ENCODE peak calls at places on chromosomes 6 and 20, in four cellular contexts. Q is gastrocnemius medialis, W is endodermal cell, Y is sigmoid colon. A is an unnamed sample.

GRCh38 chr6:3415490-3415889 is 41.4 kb downstream of the SLC22A23 start:
- DNase-seq in Q (no peak), W (no peak), Y (no peak), A (no peak)

GRCh38 chr20:45991616-45992015 is 17.1 kb upstream of the MMP9 start:
- DNase-seq in Q (no peak), W (peak; percentile 20), Y (peak; percentile 18), A (no peak)

GRCh38 chr6:111803804-111804203 is 69.4 kb downstream of the FYN start:
- DNase-seq in Q (no peak), W (no peak), Y (no peak), A (no peak)

GRCh38 chr6:16947461-16948159 is 154.2 kb upstream of the STMND1 start:
- DNase-seq in Q (peak; percentile 77), W (no peak), Y (peak; percentile 70), A (no peak)

GRCh38 chr6:129546702-129547101 is 163.3 kb downstream of the ARHGAP18 start:
- DNase-seq in Q (no peak), W (no peak), Y (no peak), A (no peak)

GRCh38 chr6:160750276-160750689 is 48.2 kb downstream of the PLG start:
- DNase-seq in Q (no peak), W (peak; percentile 90), Y (no peak), A (no peak)

GRCh38 chr6:118565317-118565960 is 17.3 kb downstream of the PLN start:
- DNase-seq in Q (no peak), W (no peak), Y (no peak), A (no peak)

GRCh38 chr20:10427060-10427692 is 6.8 kb downstream of the MKKS start:
- DNase-seq in Q (no peak), W (peak; percentile 75), Y (no peak), A (no peak)

GRCh38 chr6:85065831-85066230 is 301.4 kb upstream of the TBX18 start:
- DNase-seq in Q (no peak), W (no peak), Y (no peak), A (no peak)

DNA sequence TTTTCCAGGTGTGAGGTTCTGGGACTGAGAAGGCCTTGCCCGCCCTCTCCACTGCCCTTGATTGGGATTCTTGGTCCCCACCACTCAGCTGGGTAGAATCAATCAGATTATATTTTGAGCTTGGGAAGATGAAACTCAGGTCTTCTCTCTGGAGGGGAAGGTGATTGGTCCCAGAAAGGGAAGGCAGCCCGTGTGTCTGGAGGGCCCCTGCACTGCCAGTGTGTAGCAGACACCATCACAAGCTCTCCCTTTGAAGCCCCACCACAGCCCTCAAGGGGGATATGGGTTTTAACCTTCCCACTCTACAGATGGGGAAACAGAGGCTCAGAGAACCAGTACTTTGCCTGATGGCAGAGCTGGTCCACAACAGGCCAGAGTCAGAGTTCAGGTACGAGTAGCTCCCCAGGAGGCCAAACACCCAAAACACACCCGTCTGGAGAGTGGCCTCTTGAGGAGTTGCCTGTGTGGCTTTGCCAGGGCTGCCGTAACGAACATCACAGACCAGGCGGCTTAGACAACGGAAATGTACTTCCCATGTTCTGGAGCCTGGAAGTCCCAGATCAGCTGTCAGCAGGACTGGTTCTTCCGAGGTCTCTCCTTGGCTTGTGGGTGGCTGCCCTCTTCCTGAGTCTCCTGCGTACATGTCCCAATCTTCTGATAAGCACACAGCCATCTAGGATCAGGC is 205.6 kb downstream of the SYNDIG1 start:
- DNase-seq in Q (no peak), W (no peak), Y (peak; percentile 46), A (no peak)
- H3K27ac ChIP-seq in Q (no peak overlapping the region), W (no peak overlapping the region), Y (no peak overlapping the region), A (no peak overlapping the region)

DNA sequence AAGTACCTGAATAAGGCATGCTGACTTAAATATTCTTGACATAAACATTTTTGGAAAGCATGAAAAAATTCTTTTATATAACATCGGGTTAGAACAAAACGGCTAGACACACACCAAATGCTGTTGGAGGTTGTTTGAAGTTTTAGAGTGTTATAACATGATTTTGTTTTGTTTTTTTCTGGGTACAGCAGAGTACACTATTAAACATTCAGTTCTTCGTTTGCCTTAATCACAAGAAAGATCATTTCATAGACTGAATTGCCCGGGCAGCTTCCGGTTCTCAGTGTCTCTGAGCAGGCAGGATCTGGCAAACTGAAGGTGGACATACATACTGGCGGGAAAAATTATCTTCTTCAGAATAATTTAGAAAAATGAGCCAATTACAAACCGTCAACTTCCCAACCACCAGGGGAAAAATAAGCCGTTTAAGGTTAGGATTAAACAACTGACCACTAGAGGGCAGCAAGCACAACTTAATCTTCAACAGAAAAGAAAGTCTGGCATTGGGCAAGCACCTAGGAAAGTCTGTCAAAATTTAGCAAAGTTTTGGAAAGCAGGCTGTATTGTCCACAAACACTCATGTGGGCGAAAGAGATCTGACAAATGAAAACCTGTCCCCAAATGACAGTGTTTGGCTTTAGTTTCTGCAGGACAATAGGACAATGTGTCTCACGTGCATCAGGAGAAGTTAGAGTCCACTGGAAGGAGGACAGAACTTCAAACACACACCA is 15.0 kb downstream of the ZNF217 start:
- DNase-seq in Q (peak; percentile 53), W (peak; percentile 75), Y (no peak), A (peak; percentile 59)
- H3K4me3 ChIP-seq in Q (peak overlapping the region; percentile 41), W (peak overlapping the region; percentile 29), Y (peak overlapping the region; percentile 2), A (no peak overlapping the region)

DNA sequence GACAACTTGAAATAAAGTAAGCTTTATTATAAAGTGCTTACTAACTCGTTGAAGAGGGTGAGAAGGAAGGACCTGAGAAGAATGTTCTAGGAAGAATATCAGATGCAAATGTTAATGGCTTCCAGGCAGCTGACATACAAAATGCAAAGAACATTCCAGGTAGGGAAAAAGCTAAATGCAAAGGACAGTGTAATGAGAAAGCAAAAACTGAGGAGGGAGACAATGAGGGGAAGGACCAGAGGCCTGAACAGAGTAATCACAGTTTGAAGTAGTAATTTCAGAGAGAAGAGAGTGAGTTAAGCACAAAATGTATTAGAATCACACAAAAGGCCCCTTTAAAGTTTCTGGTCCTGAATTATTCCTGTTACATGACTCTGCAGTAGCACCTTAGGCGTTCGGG is 81.3 kb downstream of the HMGCLL1 start:
- DNase-seq in Q (no peak), W (no peak), Y (no peak), A (no peak)
- H3K4me1 ChIP-seq in Q (no peaks in the 10 kb centered on the region), W (no peaks in the 10 kb centered on the region), Y (no peaks in the 10 kb centered on the region), A (no peaks in the 10 kb centered on the region)

GRCh38 chr6:144347447-144347758 is 62.3 kb downstream of the UTRN start:
- DNase-seq in Q (no peak), W (no peak), Y (no peak), A (no peak)
- H3K27ac ChIP-seq in Q (peak overlapping the region; percentile 64), W (no peak overlapping the region), Y (no peak overlapping the region), A (peak overlapping the region; percentile 10)

DNA sequence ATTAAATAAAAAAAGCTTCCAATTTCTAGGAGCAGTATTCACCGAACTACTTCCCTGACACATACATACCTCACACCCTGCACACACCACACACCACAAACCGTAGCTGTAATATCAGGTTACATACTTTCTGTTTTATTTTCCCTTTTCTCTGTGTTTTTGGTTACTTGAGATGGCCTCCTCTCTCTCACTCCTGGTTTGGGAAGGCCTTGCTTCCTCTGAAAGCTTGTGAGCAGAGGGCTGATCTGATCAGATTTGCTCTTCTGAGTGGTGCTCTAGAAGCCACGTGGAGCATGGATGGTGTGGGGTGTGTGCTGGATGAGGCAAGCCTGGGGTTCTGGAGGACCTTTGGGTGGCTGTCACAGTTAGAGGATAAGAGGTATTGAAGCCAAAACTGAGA is 20.9 kb downstream of the UTRN start:
- DNase-seq in Q (no peak), W (no peak), Y (no peak), A (no peak)
- H3K4me3 ChIP-seq in Q (no peak overlapping the region), W (no peak overlapping the region), Y (no peak overlapping the region), A (no peak overlapping the region)

GRCh38 chr6:39999006-39999867 is 65.0 kb upstream of the MOCS1 start:
- DNase-seq in Q (no peak), W (no peak), Y (no peak), A (no peak)

GRCh38 chr6:39998126-39998525 is 63.9 kb upstream of the MOCS1 start:
- DNase-seq in Q (no peak), W (no peak), Y (no peak), A (no peak)

GRCh38 chr6:39995633-39996032 is 61.4 kb upstream of the MOCS1 start:
- DNase-seq in Q (no peak), W (no peak), Y (no peak), A (no peak)

GRCh38 chr6:39997101-39997635 is 62.9 kb upstream of the MOCS1 start:
- DNase-seq in Q (no peak), W (no peak), Y (no peak), A (no peak)

DNA sequence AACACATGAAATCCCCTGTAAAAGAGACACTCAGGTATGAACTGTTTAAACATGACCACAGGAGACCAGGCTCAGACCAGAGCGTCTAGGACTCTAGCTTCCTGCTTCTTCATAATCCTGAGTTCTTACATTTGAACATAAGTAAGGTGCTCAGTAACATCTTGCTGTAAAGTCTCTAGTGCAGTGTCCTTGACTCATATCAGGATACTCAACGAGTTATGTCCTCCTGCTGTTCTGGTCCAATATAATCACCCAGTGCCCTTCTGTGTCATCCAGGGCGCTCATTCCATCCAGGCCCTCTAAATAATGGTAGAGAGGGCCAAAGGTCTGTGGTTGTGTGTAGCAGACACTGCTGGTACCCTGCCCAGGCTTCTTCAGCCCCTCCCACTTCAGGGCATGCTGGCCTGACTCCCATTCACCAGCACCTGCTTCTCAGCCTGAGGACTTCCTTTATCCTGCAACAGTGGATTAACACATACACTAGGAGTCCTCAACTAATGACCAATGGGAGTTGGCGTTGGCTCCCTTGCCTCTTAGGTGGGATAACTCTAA is 66.8 kb upstream of the MOCS1 start:
- DNase-seq in Q (no peak), W (no peak), Y (no peak), A (no peak)
- H3K4me1 ChIP-seq in Q (no peaks in the 10 kb centered on the region), W (no peaks in the 10 kb centered on the region), Y (no peaks in the 10 kb centered on the region), A (no peaks in the 10 kb centered on the region)

GRCh38 chr20:58851969-58852458 is 502 bp upstream of the GNAS start:
- DNase-seq in Q (no peak), W (peak; percentile 55), Y (no peak), A (no peak)
- H3K27ac ChIP-seq in Q (no peak overlapping the region), W (no peak overlapping the region), Y (no peak overlapping the region), A (no peak overlapping the region)

DNA sequence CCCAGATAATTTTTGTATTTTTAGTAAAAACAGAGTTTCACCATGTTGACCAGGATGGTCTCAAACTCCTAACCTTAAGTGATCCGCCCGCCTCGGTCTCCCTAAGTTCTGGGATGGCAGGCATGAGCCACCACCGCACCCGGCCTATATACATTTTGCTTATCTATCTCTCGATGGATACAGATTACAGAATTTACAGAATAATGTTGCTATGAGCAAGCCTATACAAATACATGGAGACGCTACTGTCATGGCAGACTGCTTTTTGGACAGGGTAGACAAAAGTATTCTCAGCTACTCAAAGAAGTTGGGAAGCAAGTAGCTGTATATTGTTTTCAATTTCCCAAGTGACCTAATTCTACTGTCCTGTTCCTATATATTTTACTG is 1.6 kb downstream of the HSPA1L start:
- DNase-seq in Q (no peak), W (no peak), Y (no peak), A (no peak)
- H3K4me3 ChIP-seq in Q (no peak overlapping the region), W (peak overlapping the region; percentile 53), Y (peak overlapping the region; percentile 61), A (no peak overlapping the region)

GRCh38 chr6:33433001-33433559 is 13.2 kb downstream of the SYNGAP1 start:
- DNase-seq in Q (no peak), W (peak; percentile 72), Y (no peak), A (no peak)

GRCh38 chr6:33430991-33431879 is 11.4 kb downstream of the SYNGAP1 start:
- DNase-seq in Q (no peak), W (peak; percentile 95), Y (peak; percentile 88), A (no peak)

GRCh38 chr6:33432546-33432945 is 12.7 kb downstream of the SYNGAP1 start:
- DNase-seq in Q (no peak), W (peak; percentile 63), Y (no peak), A (no peak)

GRCh38 chr6:33433560-33434191 is 13.8 kb downstream of the SYNGAP1 start:
- DNase-seq in Q (no peak), W (peak; percentile 64), Y (peak; percentile 82), A (no peak)

GRCh38 chr6:33431880-33432541 is 12.1 kb downstream of the SYNGAP1 start:
- DNase-seq in Q (no peak), W (peak; percentile 67), Y (no peak), A (no peak)
- H3K4me1 ChIP-seq in Q (peaks cover 22% of the 10 kb centered on the region), W (peaks cover 11% of the 10 kb centered on the region), Y (peaks cover 57% of the 10 kb centered on the region), A (peaks cover 59% of the 10 kb centered on the region)